ENCODE peak calls at places on chromosomes 7 and 10, in ten cellular contexts. D is uterus, C is colonic mucosa, T is Peyer's patch, L is A549, U is small intestine, O is kidney, Y is aorta, X is neuronal stem cell, F is transverse colon. E is an unnamed sample.

GRCh38 chr7:92608380-92609322 is 18.5 kb upstream of the FAM133B start:
- DNase-seq in D (peak; percentile 29), C (peak; percentile 50), T (peak; percentile 52), L (no peak), U (peak; percentile 47), O (peak; percentile 79), Y (no peak), X (peak; percentile 37), F (no peak), E (no peak)

GRCh38 chr10:73501651-73502050 is 5.8 kb upstream of the PPP3CB start:
- DNase-seq in D (no peak), C (no peak), T (no peak), L (no peak), U (no peak), O (no peak), Y (no peak), X (no peak), F (no peak), E (no peak)

GRCh38 chr7:5117095-5117970 is 71.7 kb downstream of the RBAK start:
- DNase-seq in D (no peak), C (no peak), T (no peak), L (no peak), U (no peak), O (peak; percentile 70), Y (no peak), X (no peak), F (no peak), E (no peak)

GRCh38 chr7:85103352-85103751 is 83.5 kb downstream of the SEMA3D start:
- DNase-seq in D (no peak), C (peak; percentile 21), T (no peak), L (no peak), U (peak; percentile 5), O (no peak), Y (peak; percentile 48), X (no peak), F (no peak), E (peak; percentile 60)

GRCh38 chr7:105765846-105766245 is 110.6 kb downstream of the ATXN7L1 start:
- DNase-seq in D (no peak), C (no peak), T (no peak), L (no peak), U (no peak), O (no peak), Y (no peak), X (no peak), F (no peak), E (no peak)

GRCh38 chr7:77409739-77410545 is 6.2 kb downstream of the GSAP start:
- DNase-seq in D (no peak), C (no peak), T (no peak), L (peak; percentile 83), U (no peak), O (no peak), Y (no peak), X (no peak), F (no peak), E (no peak)

GRCh38 chr7:8133955-8134733 is 127.8 kb downstream of the ICA1 start:
- DNase-seq in D (no peak), C (no peak), T (no peak), L (no peak), U (peak; percentile 10), O (no peak), Y (no peak), X (no peak), F (no peak), E (no peak)

GRCh38 chr10:230758-231157 is 95.5 kb downstream of the ZMYND11 start:
- DNase-seq in D (no peak), C (no peak), T (no peak), L (peak; percentile 37), U (no peak), O (no peak), Y (no peak), X (no peak), F (no peak), E (no peak)

GRCh38 chr7:91140982-91141381 is 123.3 kb upstream of the FZD1 start:
- DNase-seq in D (no peak), C (no peak), T (no peak), L (no peak), U (no peak), O (no peak), Y (peak; percentile 55), X (no peak), F (no peak), E (no peak)

GRCh38 chr10:93077860-93078337 is 4.2 kb downstream of the CYP26A1 start:
- DNase-seq in D (no peak), C (peak; percentile 8), T (no peak), L (peak; percentile 34), U (no peak), O (no peak), Y (no peak), X (no peak), F (no peak), E (no peak)

GRCh38 chr10:92970301-92971070 is 90.1 kb upstream of the CYP26C1 start:
- DNase-seq in D (no peak), C (no peak), T (no peak), L (no peak), U (no peak), O (no peak), Y (no peak), X (no peak), F (no peak), E (no peak)

GRCh38 chr10:58936364-58936763 is 240.1 kb upstream of the PHYHIPL start:
- DNase-seq in D (no peak), C (no peak), T (no peak), L (no peak), U (no peak), O (no peak), Y (no peak), X (no peak), F (no peak), E (no peak)

GRCh38 chr10:84265378-84265777 is 20.5 kb downstream of the RGR start:
- DNase-seq in D (no peak), C (no peak), T (no peak), L (no peak), U (no peak), O (no peak), Y (no peak), X (no peak), F (peak; percentile 15), E (no peak)

GRCh38 chr7:115227473-115228235 is 305.8 kb downstream of the MDFIC start:
- DNase-seq in D (no peak), C (no peak), T (no peak), L (no peak), U (no peak), O (no peak), Y (no peak), X (no peak), F (no peak), E (no peak)

GRCh38 chr7:80895056-80895455 is 23.8 kb downstream of the SEMA3C start:
- DNase-seq in D (no peak), C (no peak), T (no peak), L (no peak), U (no peak), O (no peak), Y (no peak), X (no peak), F (no peak), E (no peak)

GRCh38 chr7:157521061-157521731 is 184.4 kb downstream of the DNAJB6 start:
- DNase-seq in D (no peak), C (no peak), T (peak; percentile 27), L (no peak), U (no peak), O (peak; percentile 40), Y (no peak), X (no peak), F (no peak), E (peak; percentile 58)

GRCh38 chr10:11162828-11163599 is 145.3 kb downstream of the CELF2 start:
- DNase-seq in D (no peak), C (peak; percentile 61), T (no peak), L (no peak), U (peak; percentile 81), O (no peak), Y (peak; percentile 77), X (no peak), F (peak; percentile 81), E (peak; percentile 82)

GRCh38 chr10:30396282-30396681 is 37.7 kb upstream of the MAP3K8 start:
- DNase-seq in D (no peak), C (no peak), T (no peak), L (no peak), U (no peak), O (no peak), Y (no peak), X (no peak), F (no peak), E (no peak)

GRCh38 chr10:30391266-30391665 is 42.2 kb upstream of the MTPAP start:
- DNase-seq in D (no peak), C (no peak), T (no peak), L (no peak), U (no peak), O (no peak), Y (no peak), X (no peak), F (no peak), E (no peak)

GRCh38 chr10:30389543-30389942 is 40.5 kb upstream of the MTPAP start:
- DNase-seq in D (no peak), C (no peak), T (no peak), L (no peak), U (no peak), O (no peak), Y (no peak), X (no peak), F (no peak), E (no peak)

GRCh38 chr10:30390207-30390606 is 41.1 kb upstream of the MTPAP start:
- DNase-seq in D (no peak), C (no peak), T (no peak), L (no peak), U (no peak), O (no peak), Y (no peak), X (no peak), F (no peak), E (no peak)

GRCh38 chr10:30392564-30392990 is 41.4 kb upstream of the MAP3K8 start:
- DNase-seq in D (peak; percentile 70), C (peak; percentile 80), T (peak; percentile 83), L (peak; percentile 79), U (peak; percentile 84), O (peak; percentile 87), Y (peak; percentile 79), X (peak; percentile 71), F (peak; percentile 79), E (peak; percentile 86)
- H3K4me3 ChIP-seq in D (no peak overlapping the region), C (no peak overlapping the region), T (no peak overlapping the region), L (no peak overlapping the region), U (no peak overlapping the region), O (peak overlapping the region; percentile 39), Y (no peak overlapping the region), X (no peak overlapping the region), F (peak overlapping the region; percentile 21), E (no peak overlapping the region)

GRCh38 chr7:50315739-50316671 is 11.5 kb downstream of the IKZF1 start:
- DNase-seq in D (no peak), C (no peak), T (no peak), L (no peak), U (no peak), O (no peak), Y (no peak), X (no peak), F (no peak), E (no peak)
- H3K27ac ChIP-seq in D (no peak overlapping the region), C (peak overlapping the region; percentile 43), T (peak overlapping the region; percentile 84), L (no peak overlapping the region), U (peak overlapping the region; percentile 91), O (no peak overlapping the region), Y (no peak overlapping the region), X (no peak overlapping the region), F (peak overlapping the region; percentile 54), E (no peak overlapping the region)

GRCh38 chr10:80471715-80472233 is 17.7 kb downstream of the TSPAN14 start:
- DNase-seq in D (no peak), C (no peak), T (no peak), L (no peak), U (no peak), O (peak; percentile 89), Y (no peak), X (no peak), F (no peak), E (no peak)
- H3K4me1 ChIP-seq in D (peaks cover 10% of the 10 kb centered on the region), C (peaks cover 4% of the 10 kb centered on the region), T (peaks cover 14% of the 10 kb centered on the region), L (peaks cover 93% of the 10 kb centered on the region), U (peaks cover 2% of the 10 kb centered on the region), O (peaks cover 47% of the 10 kb centered on the region), Y (no peaks in the 10 kb centered on the region), X (peaks cover 31% of the 10 kb centered on the region), F (peaks cover 90% of the 10 kb centered on the region), E (no peaks in the 10 kb centered on the region)

GRCh38 chr10:22684707-22685106 is 29.7 kb downstream of the PIP4K2A start:
- DNase-seq in D (no peak), C (no peak), T (no peak), L (no peak), U (no peak), O (no peak), Y (no peak), X (no peak), F (no peak), E (no peak)
- H3K4me3 ChIP-seq in D (no peak overlapping the region), C (no peak overlapping the region), T (no peak overlapping the region), L (no peak overlapping the region), U (no peak overlapping the region), O (no peak overlapping the region), Y (no peak overlapping the region), X (no peak overlapping the region), F (no peak overlapping the region), E (no peak overlapping the region)